ENCODE peak calls at places on chromosomes 6 and 20, in nine cellular contexts. V, T, M, H, O, E, I, L and K are unnamed samples.

GRCh38 chr6:100339574-100340255 is 125.0 kb downstream of the SIM1 start:
- DNase-seq in V (peak), T (no peak), M (no peak), H (no peak), O (no peak), E (no peak), I (no peak), L (no peak), K (no peak)

GRCh38 chr20:46336735-46337134 is 28.4 kb upstream of the CDH22 start:
- DNase-seq in V (no peak), T (no peak), M (no peak), H (no peak), O (no peak), E (no peak), I (no peak), L (no peak), K (no peak)

GRCh38 chr6:44456070-44456965 is 68.8 kb downstream of the CDC5L start:
- DNase-seq in V (peak), T (peak), M (peak), H (peak), O (no peak), E (no peak), I (no peak), L (peak), K (peak)

GRCh38 chr20:24296477-24297380 is 172.7 kb upstream of the SYNDIG1 start:
- DNase-seq in V (peak), T (no peak), M (no peak), H (no peak), O (no peak), E (no peak), I (no peak), L (no peak), K (peak)

GRCh38 chr6:22072939-22073338 is 223.9 kb downstream of the PRL start:
- DNase-seq in V (no peak), T (no peak), M (no peak), H (no peak), O (no peak), E (no peak), I (no peak), L (no peak), K (no peak)

GRCh38 chr20:47297746-47298145 is 58.8 kb downstream of the ZMYND8 start:
- DNase-seq in V (no peak), T (no peak), M (no peak), H (no peak), O (no peak), E (no peak), I (no peak), L (no peak), K (no peak)

GRCh38 chr6:81373414-81373813 is 379.1 kb downstream of the TENT5A start:
- DNase-seq in V (no peak), T (no peak), M (no peak), H (no peak), O (no peak), E (no peak), I (no peak), L (no peak), K (no peak)

GRCh38 chr6:33694977-33695376 is 16.5 kb downstream of the UQCC2 start:
- DNase-seq in V (no peak), T (no peak), M (no peak), H (no peak), O (no peak), E (no peak), I (no peak), L (no peak), K (no peak)

GRCh38 chr6:3715285-3715684 is 36.2 kb downstream of the PXDC1 start:
- DNase-seq in V (peak), T (no peak), M (no peak), H (no peak), O (no peak), E (no peak), I (no peak), L (no peak), K (peak)

GRCh38 chr20:21456207-21456606 is 57.7 kb downstream of the NKX2-2 start:
- DNase-seq in V (no peak), T (no peak), M (no peak), H (no peak), O (no peak), E (no peak), I (no peak), L (no peak), K (no peak)

GRCh38 chr6:90217621-90218496 is 78.8 kb downstream of the BACH2 start:
- DNase-seq in V (no peak), T (peak), M (no peak), H (no peak), O (no peak), E (no peak), I (no peak), L (peak), K (no peak)

GRCh38 chr6:148307400-148307799 is 35.2 kb upstream of the SASH1 start:
- DNase-seq in V (peak), T (no peak), M (no peak), H (no peak), O (no peak), E (no peak), I (no peak), L (no peak), K (no peak)

GRCh38 chr6:119348308-119349040 is 1.1 kb downstream of the MAN1A1 start:
- DNase-seq in V (no peak), T (peak), M (no peak), H (no peak), O (no peak), E (no peak), I (peak), L (no peak), K (peak)

GRCh38 chr20:22567944-22568871 is 16.2 kb downstream of the FOXA2 start:
- DNase-seq in V (no peak), T (peak), M (no peak), H (no peak), O (no peak), E (no peak), I (no peak), L (no peak), K (no peak)

GRCh38 chr20:63929071-63929470 is 27.1 kb downstream of the UCKL1 start:
- DNase-seq in V (no peak), T (no peak), M (no peak), H (no peak), O (no peak), E (no peak), I (no peak), L (no peak), K (no peak)

GRCh38 chr6:39137235-39137634 is 22.2 kb upstream of the SAYSD1 start:
- DNase-seq in V (peak), T (peak), M (peak), H (no peak), O (no peak), E (no peak), I (no peak), L (peak), K (peak)

GRCh38 chr20:5267092-5267491 is 49.7 kb downstream of the PROKR2 start:
- DNase-seq in V (no peak), T (no peak), M (no peak), H (no peak), O (no peak), E (no peak), I (no peak), L (no peak), K (no peak)

GRCh38 chr20:50610212-50610718 is 81.1 kb downstream of the RIPOR3 start:
- DNase-seq in V (no peak), T (no peak), M (no peak), H (no peak), O (no peak), E (no peak), I (no peak), L (peak), K (no peak)

GRCh38 chr6:168822376-168822775 is 381.4 kb downstream of the SMOC2 start:
- DNase-seq in V (no peak), T (no peak), M (no peak), H (no peak), O (no peak), E (no peak), I (no peak), L (no peak), K (no peak)

GRCh38 chr6:135165031-135165430 is 16.1 kb upstream of the MYB start:
- DNase-seq in V (no peak), T (no peak), M (no peak), H (no peak), O (no peak), E (no peak), I (no peak), L (no peak), K (no peak)

GRCh38 chr6:3352678-3353077 is 93.9 kb downstream of the PSMG4 start:
- DNase-seq in V (no peak), T (no peak), M (no peak), H (no peak), O (no peak), E (no peak), I (no peak), L (no peak), K (no peak)

GRCh38 chr6:85643530-85644373 is 1.1 kb upstream of the SYNCRIP start:
- DNase-seq in V (peak), T (peak), M (peak), H (peak), O (peak), E (peak), I (peak), L (peak), K (peak)

GRCh38 chr20:2150660-2151059 is 49.0 kb downstream of the STK35 start:
- DNase-seq in V (no peak), T (no peak), M (no peak), H (no peak), O (no peak), E (no peak), I (no peak), L (no peak), K (no peak)

GRCh38 chr6:23106951-23107350 is 537.6 kb downstream of the HDGFL1 start:
- DNase-seq in V (peak), T (no peak), M (no peak), H (peak), O (no peak), E (no peak), I (no peak), L (no peak), K (peak)

GRCh38 chr20:19498756-19499155 is 259.3 kb upstream of the RIN2 start:
- DNase-seq in V (no peak), T (no peak), M (no peak), H (no peak), O (no peak), E (no peak), I (no peak), L (no peak), K (no peak)

GRCh38 chr6:37688088-37688850 is 9.4 kb downstream of the MDGA1 start:
- DNase-seq in V (no peak), T (no peak), M (no peak), H (no peak), O (no peak), E (no peak), I (no peak), L (no peak), K (no peak)

GRCh38 chr6:44009425-44010321 is 117.6 kb downstream of the MRPL14 start:
- DNase-seq in V (peak), T (no peak), M (no peak), H (no peak), O (no peak), E (no peak), I (peak), L (no peak), K (no peak)

GRCh38 chr6:106739387-106739786 is 110.0 kb downstream of the QRSL1 start:
- DNase-seq in V (peak), T (peak), M (peak), H (no peak), O (no peak), E (no peak), I (no peak), L (no peak), K (peak)

GRCh38 chr6:31060162-31060561 is 49.9 kb downstream of the MUC22 start:
- DNase-seq in V (peak), T (no peak), M (no peak), H (no peak), O (no peak), E (no peak), I (no peak), L (no peak), K (no peak)

GRCh38 chr20:42901689-42902518 is 287.8 kb downstream of the PTPRT start:
- DNase-seq in V (no peak), T (no peak), M (no peak), H (no peak), O (no peak), E (no peak), I (no peak), L (no peak), K (no peak)

GRCh38 chr6:159473435-159473834 is 219.6 kb downstream of the SOD2 start:
- DNase-seq in V (no peak), T (no peak), M (no peak), H (no peak), O (no peak), E (no peak), I (no peak), L (no peak), K (no peak)

GRCh38 chr6:152316024-152316423 is 321.1 kb downstream of the SYNE1 start:
- DNase-seq in V (no peak), T (no peak), M (no peak), H (no peak), O (no peak), E (no peak), I (no peak), L (no peak), K (peak)

GRCh38 chr6:161266866-161267265 is 7.0 kb downstream of the AGPAT4 start:
- DNase-seq in V (no peak), T (no peak), M (no peak), H (no peak), O (no peak), E (no peak), I (no peak), L (no peak), K (no peak)

GRCh38 chr20:59811681-59812171 is 121.7 kb downstream of the SYCP2 start:
- DNase-seq in V (no peak), T (no peak), M (no peak), H (no peak), O (no peak), E (no peak), I (no peak), L (no peak), K (no peak)

GRCh38 chr6:137044366-137045220 is at the start of gene IL20RA:
- DNase-seq in V (no peak), T (peak), M (no peak), H (no peak), O (no peak), E (no peak), I (peak), L (peak), K (no peak)

GRCh38 chr20:9110916-9111432 is 42.1 kb downstream of the PLCB4 start:
- DNase-seq in V (no peak), T (no peak), M (no peak), H (no peak), O (no peak), E (no peak), I (no peak), L (no peak), K (no peak)

GRCh38 chr20:19304886-19305415 is 92.5 kb downstream of the SLC24A3 start:
- DNase-seq in V (no peak), T (no peak), M (no peak), H (no peak), O (no peak), E (no peak), I (no peak), L (no peak), K (no peak)

GRCh38 chr6:156953478-156954146 is 176.4 kb downstream of the ARID1B start:
- DNase-seq in V (peak), T (no peak), M (peak), H (peak), O (no peak), E (no peak), I (no peak), L (peak), K (peak)